ENCODE peak calls at places on chromosome 18, in eight cellular contexts. J is NCI-H460; M is sigmoid colon; Z is NCI-H510A treated with DMSO at 0.1 percent for 48 hours; C is endodermal cell; B is activated CD4-positive, alpha-beta T cell treated with anti-CD3 and anti-CD28 coated beads, Interleukin-2, amount 50 U/mL, for 1 hour; L is iPS-NIHi11; W is iris pigment epithelial cell. K is an unnamed sample.

GRCh38 chr18:58213931-58214431 is 170.0 kb downstream of the NEDD4L start:
- DNase-seq in M (no peak), L (no peak), C (no peak), W (no peak), Z (no peak), B (no peak), J (no peak), K (no peak)

GRCh38 chr18:48230459-48231113 is 178.6 kb downstream of the ZBTB7C start:
- DNase-seq in Z (peak), C (peak), M (no peak), L (peak), J (peak), W (peak), B (no peak), K (peak)

GRCh38 chr18:56112013-56112749 is 524.2 kb upstream of the TCF4 start:
- DNase-seq in B (no peak), W (peak), M (no peak), Z (no peak), C (no peak), L (no peak), J (no peak), K (no peak)

GRCh38 chr18:46756559-46757201 is at the start of gene ST8SIA5:
- DNase-seq in M (no peak), C (peak), W (no peak), L (peak), Z (peak), J (no peak), B (no peak), K (no peak)

GRCh38 chr18:52700757-52701156 is 360.8 kb downstream of the DCC start:
- DNase-seq in M (no peak), C (no peak), J (no peak), Z (no peak), W (no peak), B (no peak), L (no peak), K (no peak)

GRCh38 chr18:13070460-13070859 is 79.3 kb downstream of the CEP192 start:
- DNase-seq in B (no peak), J (no peak), W (peak), M (no peak), Z (no peak), C (no peak), L (no peak), K (no peak)

GRCh38 chr18:58310517-58310916 is 266.5 kb downstream of the NEDD4L start:
- DNase-seq in Z (peak), W (peak), M (peak), J (no peak), C (no peak), B (peak), L (peak), K (peak)

GRCh38 chr18:58373486-58373885 is 255.4 kb downstream of the ALPK2 start:
- DNase-seq in Z (no peak), W (no peak), B (no peak), C (peak), M (no peak), J (no peak), L (no peak), K (no peak)

GRCh38 chr18:44039216-44039615 is 641.5 kb upstream of the SETBP1 start:
- DNase-seq in Z (no peak), M (no peak), L (no peak), C (no peak), B (no peak), J (no peak), W (peak), K (no peak)

GRCh38 chr18:11676867-11677266 is 12.2 kb upstream of the GNAL start:
- DNase-seq in W (no peak), B (no peak), C (peak), J (no peak), M (no peak), L (no peak), Z (no peak), K (no peak)

GRCh38 chr18:2881088-2881487 is 34.3 kb downstream of the EMILIN2 start:
- DNase-seq in Z (peak), L (no peak), C (no peak), J (no peak), W (no peak), B (no peak), M (no peak), K (no peak)

GRCh38 chr18:79632765-79633164 is 46.8 kb upstream of the CTDP1 start:
- DNase-seq in W (no peak), J (no peak), M (peak), B (no peak), L (no peak), Z (no peak), C (no peak), K (no peak)

GRCh38 chr18:13232971-13233565 is 14.5 kb downstream of the LDLRAD4 start:
- DNase-seq in J (no peak), L (no peak), Z (peak), W (no peak), B (no peak), M (no peak), C (no peak), K (peak)

GRCh38 chr18:8212893-8213805 is 396.1 kb upstream of the RAB12 start:
- DNase-seq in M (no peak), L (no peak), B (no peak), J (peak), Z (no peak), W (peak), C (no peak), K (no peak)

GRCh38 chr18:55489742-55490055 is 98.3 kb downstream of the TCF4 start:
- DNase-seq in M (no peak), W (no peak), B (no peak), L (no peak), Z (peak), J (no peak), C (no peak), K (no peak)

GRCh38 chr18:59379772-59380530 is 20.9 kb upstream of the LMAN1 start:
- DNase-seq in J (no peak), B (no peak), W (peak), Z (no peak), C (no peak), L (no peak), M (no peak), K (no peak)

GRCh38 chr18:9017900-9018217 is 84.6 kb upstream of the NDUFV2 start:
- DNase-seq in M (no peak), W (peak), Z (no peak), L (no peak), B (no peak), C (no peak), J (no peak), K (no peak)

GRCh38 chr18:23302852-23303527 is 150.1 kb upstream of the RIOK3 start:
- DNase-seq in J (no peak), Z (no peak), M (no peak), B (no peak), W (peak), C (peak), L (no peak), K (no peak)

GRCh38 chr18:47749195-47749973 is 181.1 kb downstream of the SMAD2 start:
- DNase-seq in M (peak), W (peak), C (peak), L (peak), B (peak), Z (peak), J (peak), K (peak)

GRCh38 chr18:8140841-8141501 is 468.3 kb upstream of the RAB12 start:
- DNase-seq in C (peak), L (no peak), W (peak), Z (no peak), J (peak), M (peak), B (no peak), K (no peak)

GRCh38 chr18:10841203-10841602 is 308.2 kb downstream of the PIEZO2 start:
- DNase-seq in Z (no peak), B (no peak), C (no peak), M (no peak), J (no peak), W (peak), L (no peak), K (no peak)

GRCh38 chr18:62131305-62131909 is 55.4 kb downstream of the PIGN start:
- DNase-seq in M (peak), B (peak), C (peak), L (peak), J (peak), W (peak), Z (peak), K (no peak)

K was measured in upper lobe of right lung.